ENCODE peak calls at places on chromosome 10, in four cellular contexts. B is IMR-90, U is astrocyte, F is ovary. S is an unnamed sample.

GRCh38 chr10:67657775-67658174 is 38.2 kb downstream of the CTNNA3 start:
- DNase-seq in U (no peak), B (no peak), F (no peak), S (no peak)

GRCh38 chr10:79357180-79357579 is 9.9 kb downstream of the PPIF start:
- DNase-seq in U (no peak), F (no peak), B (no peak), S (no peak)

GRCh38 chr10:72612203-72612826 is 13.6 kb downstream of the MICU1 start:
- DNase-seq in B (no peak), F (no peak), U (no peak), S (no peak)

GRCh38 chr10:112792487-112793196 is 157.4 kb upstream of the TCF7L2 start:
- DNase-seq in B (peak), U (peak), F (no peak), S (no peak)

GRCh38 chr10:31187607-31188210 is 131.3 kb upstream of the ZEB1 start:
- DNase-seq in U (no peak), F (no peak), B (no peak), S (no peak)

GRCh38 chr10:78248651-78249464 is 215.2 kb downstream of the RPS24 start:
- DNase-seq in B (peak), F (peak), U (peak), S (no peak)

GRCh38 chr10:72540193-72540807 is 85.6 kb downstream of the MICU1 start:
- DNase-seq in U (no peak), B (no peak), F (no peak), S (no peak)

GRCh38 chr10:23384364-23384763 is 39.8 kb upstream of the C10orf67 start:
- DNase-seq in F (no peak), U (peak), B (peak), S (no peak)

GRCh38 chr10:90775351-90776028 is 82.3 kb downstream of the HTR7 start:
- DNase-seq in F (no peak), B (no peak), U (peak), S (no peak)

GRCh38 chr10:69835875-69836727 is 34.4 kb downstream of the COL13A1 start:
- DNase-seq in U (no peak), F (no peak), B (no peak), S (no peak)

GRCh38 chr10:33066558-33067236 is 108.7 kb upstream of the ITGB1 start:
- DNase-seq in F (no peak), B (peak), U (peak), S (no peak)

GRCh38 chr10:28359334-28359733 is 56.5 kb upstream of the MPP7 start:
- DNase-seq in B (no peak), U (no peak), F (no peak), S (no peak)

GRCh38 chr10:79602953-79603352 is 7.8 kb upstream of the SFTPA1 start:
- DNase-seq in B (no peak), F (no peak), U (no peak), S (no peak)

DNA sequence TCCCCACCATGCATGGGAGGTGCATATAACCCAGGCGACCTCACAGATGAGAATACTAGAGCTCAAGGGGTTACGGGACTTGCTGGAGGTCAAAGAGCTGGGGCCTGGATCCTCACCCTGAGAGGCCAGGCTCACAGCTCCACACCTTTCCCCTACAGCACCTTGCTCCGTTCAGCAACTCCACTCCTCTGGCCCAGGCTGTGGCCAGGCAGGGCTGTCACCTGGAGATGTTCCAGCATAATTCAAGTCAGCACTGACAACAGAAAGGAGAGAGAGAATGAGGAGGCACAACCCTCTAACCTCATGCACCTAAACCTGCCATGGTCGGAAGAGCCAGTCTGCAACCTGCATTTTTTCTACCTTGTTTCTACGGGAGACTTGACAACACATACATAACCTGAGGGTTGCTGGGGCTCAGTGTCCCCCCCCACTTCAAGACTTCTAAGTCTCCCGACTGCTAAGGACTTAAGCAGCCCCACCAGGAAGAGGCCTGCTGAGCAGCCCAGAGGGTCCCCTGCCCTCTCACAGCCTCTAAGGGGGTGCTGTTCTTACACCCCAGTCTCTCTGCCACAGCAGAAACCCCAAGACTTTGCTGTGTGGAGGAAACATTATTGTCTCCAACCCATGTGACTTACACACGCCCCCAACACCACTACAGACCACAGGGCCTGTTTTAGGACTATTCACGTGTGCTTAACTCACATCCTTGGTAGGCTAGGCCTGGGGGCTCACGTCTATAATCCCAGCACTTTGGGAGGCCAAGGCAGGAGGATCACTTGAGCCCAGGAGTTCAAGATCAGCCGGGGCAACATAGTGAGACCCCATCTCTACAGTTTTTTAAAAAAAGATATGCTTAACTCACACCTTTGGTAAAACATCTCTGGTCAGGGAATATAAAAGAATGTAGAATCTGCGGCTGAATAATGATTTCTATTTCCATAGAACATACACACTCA is 175.6 kb downstream of the FAM107B start:
- DNase-seq in F (no peak), U (no peak), B (no peak), S (peak)
- TF ChIP-seq CTCF in F (no peak), U (no peak), B (no peak), S (no peak)

GRCh38 chr10:119105155-119105554 is 1.2 kb downstream of the DENND10 start:
- DNase-seq in B (no peak), U (no peak), F (no peak), S (no peak)

GRCh38 chr10:119104653-119105024 is 726 bp downstream of the DENND10 start:
- DNase-seq in U (peak), F (peak), B (no peak), S (peak)

GRCh38 chr10:119103241-119103640 is 672 bp upstream of the DENND10 start:
- DNase-seq in U (no peak), B (no peak), F (no peak), S (no peak)

GRCh38 chr10:119098576-119098975 is 5.3 kb upstream of the DENND10 start:
- DNase-seq in U (no peak), B (no peak), F (no peak), S (no peak)

GRCh38 chr10:119103687-119104652 is at the start of gene DENND10:
- DNase-seq in B (peak), U (peak), F (peak), S (peak)
- TF ChIP-seq CTCF in B (no peak), U (no peak), F (no peak), S (no peak)

DNA sequence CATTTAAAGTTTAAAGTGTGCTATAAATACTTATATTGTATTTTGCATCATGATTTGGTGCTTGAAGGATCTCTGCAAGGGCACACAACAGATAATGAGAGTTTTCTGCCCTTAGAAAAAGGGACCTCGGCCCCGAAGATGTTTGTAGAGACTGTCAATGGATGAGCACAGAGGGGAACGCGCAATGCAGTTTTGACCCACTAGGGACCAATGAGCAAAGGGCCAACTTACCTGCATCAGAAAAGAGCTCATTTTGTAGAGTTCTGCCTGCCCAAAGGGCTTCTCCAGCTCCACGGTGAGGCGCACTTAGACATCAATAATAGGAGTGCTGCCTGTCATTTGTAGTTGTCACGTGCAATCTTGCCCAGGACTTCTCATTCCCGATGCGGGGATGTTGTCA is 91.1 kb downstream of the BUB3 start:
- DNase-seq in U (no peak), F (no peak), B (no peak), S (no peak)
- TF ChIP-seq CTCF in U (no peak), F (no peak), B (no peak), S (no peak)

DNA sequence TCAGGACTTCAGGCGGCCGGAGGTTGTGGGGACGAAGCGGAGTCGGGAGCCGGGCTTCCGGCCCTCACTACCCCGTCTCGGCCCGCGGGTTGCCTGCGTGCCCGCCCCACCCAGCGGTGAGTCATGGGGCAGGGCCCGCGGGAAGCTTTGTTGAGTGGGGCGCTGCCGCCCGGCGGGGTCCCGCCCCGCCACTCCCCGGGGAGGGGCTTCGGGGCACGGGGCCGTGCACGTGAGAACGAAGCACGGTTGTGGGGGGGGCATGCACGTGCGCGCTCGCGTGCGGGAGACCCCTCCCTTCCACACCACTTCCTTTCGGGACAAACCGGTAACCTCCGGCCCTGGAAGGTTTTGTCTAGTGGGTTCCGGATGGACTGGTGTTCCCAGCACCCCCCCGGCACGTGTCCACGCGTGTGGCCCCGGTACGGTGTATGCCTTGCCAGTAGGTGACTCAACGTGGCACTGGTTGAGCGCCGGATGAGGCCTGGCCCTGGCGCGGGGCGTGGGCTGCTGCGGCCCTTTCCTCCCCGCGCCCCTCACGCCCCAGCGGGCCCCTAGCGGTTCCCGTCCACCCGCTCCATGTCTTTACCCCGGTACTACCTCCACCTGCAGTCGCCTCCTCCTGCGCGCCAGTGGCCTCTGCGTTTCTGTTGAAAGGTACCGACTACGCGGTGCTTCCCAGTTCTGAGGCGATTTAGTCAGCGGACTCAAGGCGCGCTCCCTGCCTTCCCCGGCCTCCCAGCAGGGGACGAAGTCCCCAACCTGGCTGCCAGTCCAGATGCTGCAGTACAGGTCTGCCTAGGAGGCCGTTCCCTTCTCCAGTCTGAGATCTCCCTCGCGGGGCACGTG is 3.1 kb downstream of the ADIRF start:
- DNase-seq in U (peak), B (peak), F (peak), S (peak)
- TF ChIP-seq CTCF in U (no peak), B (no peak), F (peak), S (no peak)

GRCh38 chr10:92123031-92123450 is 167.8 kb downstream of the CPEB3 start:
- DNase-seq in F (no peak), B (no peak), U (no peak), S (no peak)

GRCh38 chr10:92124020-92124419 is 166.9 kb downstream of the CPEB3 start:
- DNase-seq in U (no peak), F (no peak), B (no peak), S (no peak)

GRCh38 chr10:92126100-92126650 is 164.7 kb downstream of the CPEB3 start:
- DNase-seq in B (peak), U (peak), F (no peak), S (no peak)

GRCh38 chr10:92124524-92125168 is 166.2 kb downstream of the CPEB3 start:
- DNase-seq in F (no peak), B (peak), U (peak), S (no peak)

DNA sequence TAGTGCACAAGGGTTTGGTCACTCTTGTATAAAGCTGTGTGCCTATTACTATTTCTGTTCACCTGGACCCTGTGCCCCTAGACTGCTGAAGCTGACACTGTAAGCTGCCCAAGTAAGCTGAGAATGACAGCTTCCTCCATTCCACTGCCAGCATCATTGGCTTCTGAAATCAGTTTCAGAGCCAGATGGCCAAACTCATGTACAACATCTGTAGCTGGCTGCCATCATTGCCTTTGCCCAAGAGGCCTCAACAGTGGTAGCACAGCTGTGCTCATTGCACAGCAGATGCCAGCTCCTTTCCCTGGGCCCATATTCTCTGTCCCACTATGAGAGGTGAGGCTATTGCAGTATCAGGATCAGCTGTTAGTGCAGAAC is 165.7 kb downstream of the CPEB3 start:
- DNase-seq in U (no peak), B (no peak), F (no peak), S (no peak)
- TF ChIP-seq CTCF in U (no peak), B (no peak), F (no peak), S (no peak)

S was measured in activated CD8-positive, alpha-beta T cell treated with anti-CD3 and anti-CD28 coated beads for 36 hours.